ENCODE peak calls at places on chromosomes 4 and X, in six cellular contexts. I is HepG2, B is upper lobe of right lung, S is heart right ventricle, D is fibroblast of mammary gland, W is PC-3. M is an unnamed sample.

GRCh38 chr4:94472056-94472826 is 20.5 kb downstream of the PDLIM5 start:
- DNase-seq in S (no peak), B (no peak), I (peak), D (peak), W (peak), M (peak)

GRCh38 chrX:19889582-19890342 is 2.4 kb upstream of the SH3KBP1 start:
- DNase-seq in D (peak), B (no peak), S (no peak), I (peak), W (peak), M (no peak)

GRCh38 chr4:13524504-13525243 is 19.6 kb downstream of the NKX3-2 start:
- DNase-seq in I (no peak), D (peak), S (no peak), W (no peak), B (no peak), M (no peak)

GRCh38 chrX:114272096-114272686 is 311.7 kb upstream of the HTR2C start:
- DNase-seq in S (no peak), W (no peak), I (no peak), D (no peak), B (no peak), M (no peak)

GRCh38 chr4:25211721-25212120 is 22.1 kb upstream of the PI4K2B start:
- DNase-seq in D (no peak), B (no peak), S (no peak), I (no peak), W (no peak), M (no peak)

GRCh38 chr4:64911846-64912245 is 502.6 kb upstream of the TECRL start:
- DNase-seq in I (no peak), W (peak), S (no peak), D (no peak), B (no peak), M (no peak)

GRCh38 chr4:144507309-144508101 is 138.5 kb upstream of the HHIP start:
- DNase-seq in S (no peak), B (no peak), I (no peak), D (peak), W (no peak), M (no peak)

GRCh38 chrX:3518870-3519269 is 172.4 kb upstream of the MXRA5 start:
- DNase-seq in B (no peak), I (peak), S (peak), D (peak), W (peak), M (no peak)

GRCh38 chr4:177263818-177264217 is 45.9 kb upstream of the NEIL3 start:
- DNase-seq in D (no peak), B (no peak), W (no peak), I (no peak), S (no peak), M (no peak)

GRCh38 chr4:76639292-76639691 is 204.3 kb downstream of the SHROOM3 start:
- DNase-seq in D (peak), W (peak), B (no peak), S (no peak), I (no peak), M (no peak)

GRCh38 chrX:2685886-2686285 is 5.2 kb upstream of the CD99 start:
- DNase-seq in B (no peak), I (no peak), W (no peak), S (no peak), D (no peak), M (no peak)

GRCh38 chr4:1572521-1572920 is 111.6 kb downstream of the FAM53A start:
- DNase-seq in I (no peak), S (no peak), W (no peak), D (no peak), B (no peak), M (no peak)

GRCh38 chr4:151409470-151410313 is 716 bp downstream of the FHIP1A start:
- DNase-seq in S (peak), D (peak), W (peak), B (no peak), I (peak), M (peak)

GRCh38 chr4:57832083-57832482 is 721.9 kb upstream of the IGFBP7 start:
- DNase-seq in S (no peak), B (no peak), W (no peak), I (no peak), D (no peak), M (no peak)

GRCh38 chr4:7978489-7978888 is 38.8 kb upstream of the AFAP1 start:
- DNase-seq in I (no peak), D (no peak), S (no peak), W (peak), B (no peak), M (no peak)

GRCh38 chr4:88618782-88619485 is 26.7 kb downstream of the HERC3 start:
- DNase-seq in W (no peak), I (no peak), D (no peak), S (no peak), B (no peak), M (no peak)

GRCh38 chr4:109303141-109303499 is 662 bp upstream of the COL25A1 start:
- DNase-seq in D (no peak), B (peak), I (no peak), S (peak), W (no peak), M (no peak)

GRCh38 chrX:132292753-132293152 is 73.5 kb upstream of the RAP2C start:
- DNase-seq in S (peak), I (peak), W (peak), B (no peak), D (peak), M (peak)

GRCh38 chrX:153530411-153531145 is 13.1 kb downstream of the ATP2B3 start:
- DNase-seq in S (no peak), B (no peak), D (no peak), I (no peak), W (no peak), M (no peak)

GRCh38 chrX:149540133-149540620 is 635 bp upstream of the EOLA1 start:
- DNase-seq in S (peak), D (peak), I (peak), W (peak), B (peak), M (peak)

GRCh38 chr4:141680060-141680459 is 43.7 kb downstream of the IL15 start:
- DNase-seq in S (no peak), W (no peak), D (no peak), I (no peak), B (no peak), M (no peak)

GRCh38 chrX:55867254-55867653 is 149.7 kb downstream of the RRAGB start:
- DNase-seq in S (no peak), I (no peak), B (no peak), W (peak), D (peak), M (no peak)

GRCh38 chrX:150155396-150156048 is 207.6 kb upstream of the MAMLD1 start:
- DNase-seq in B (no peak), W (peak), D (peak), I (no peak), S (peak), M (no peak)

GRCh38 chr4:78650106-78651021 is 98.8 kb downstream of the ANXA3 start:
- DNase-seq in W (peak), D (peak), B (no peak), I (no peak), S (no peak), M (peak)

GRCh38 chr4:2255501-2256155 is 6.3 kb downstream of the MXD4 start:
- DNase-seq in I (no peak), W (no peak), D (peak), S (peak), B (peak), M (no peak)

GRCh38 chr4:128916832-128917231 is 107.3 kb downstream of the JADE1 start:
- DNase-seq in S (peak), I (no peak), B (no peak), W (no peak), D (no peak), M (no peak)

GRCh38 chrX:136954930-136955329 is 74.4 kb upstream of the RBMX start:
- DNase-seq in D (peak), B (no peak), S (no peak), W (peak), I (peak), M (no peak)

GRCh38 chr4:139833131-139833930 is 167.7 kb downstream of the MGST2 start:
- DNase-seq in I (no peak), S (no peak), D (no peak), W (no peak), B (no peak), M (no peak)

GRCh38 chr4:143188325-143189088 is 3.8 kb downstream of the USP38 start:
- DNase-seq in D (peak), B (no peak), W (peak), S (no peak), I (no peak), M (no peak)
- H3K4me3 ChIP-seq in D (peak), B (peak), W (peak), S (peak), I (peak), M (no peak)

GRCh38 chr4:183601381-183601780 is 57.6 kb downstream of the RWDD4 start:
- DNase-seq in W (no peak), D (no peak), B (no peak), I (no peak), S (no peak), M (no peak)

GRCh38 chr4:183599284-183599683 is 59.7 kb downstream of the RWDD4 start:
- DNase-seq in I (no peak), W (no peak), S (no peak), D (no peak), B (no peak), M (no peak)

GRCh38 chr4:183599690-183600089 is 59.3 kb downstream of the RWDD4 start:
- DNase-seq in I (peak), D (peak), B (no peak), W (peak), S (no peak), M (no peak)

GRCh38 chr4:183600189-183600685 is 58.7 kb downstream of the RWDD4 start:
- DNase-seq in S (no peak), D (no peak), W (peak), B (no peak), I (peak), M (no peak)

DNA sequence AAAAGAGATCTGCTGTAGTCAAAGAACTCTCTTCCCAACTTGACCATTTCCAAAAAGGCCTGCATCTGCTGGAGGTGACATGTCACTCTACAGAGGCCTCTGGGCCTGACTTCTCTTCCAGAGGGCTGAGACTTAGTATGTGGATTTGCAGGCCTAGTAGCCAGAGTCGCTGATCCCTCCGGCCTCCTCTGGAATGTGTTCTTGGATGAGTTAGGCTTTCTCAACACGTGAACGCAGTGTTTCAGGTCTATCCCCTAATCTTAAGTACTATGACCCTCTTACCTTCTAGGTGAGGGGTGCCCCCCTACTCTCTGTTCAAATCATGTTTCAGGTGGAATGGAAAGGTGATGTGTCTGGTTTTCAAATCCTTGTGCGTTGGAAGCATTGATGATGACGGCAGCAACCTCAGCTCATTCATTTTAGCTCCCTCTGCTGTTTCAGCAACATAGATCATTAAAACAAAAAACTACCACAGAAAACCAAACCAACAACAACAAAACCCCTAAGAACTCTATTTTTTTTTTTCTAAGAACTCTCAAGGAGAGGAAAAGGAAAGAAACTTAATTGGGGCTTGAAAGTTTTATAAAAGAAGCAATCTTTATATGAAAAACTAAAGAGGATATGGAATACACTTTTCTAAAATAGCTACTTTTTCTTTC is 56.4 kb downstream of the RWDD4 start:
- DNase-seq in S (no peak), W (no peak), D (peak), B (no peak), I (no peak), M (no peak)
- TF ChIP-seq CTCF in S (peak), W (peak), D (peak), B (peak), I (peak), M (peak)

GRCh38 chrX:49175875-49176274 is 4.2 kb downstream of the PLP2 start:
- DNase-seq in B (no peak), I (no peak), W (no peak), D (no peak), S (no peak), M (no peak)

GRCh38 chrX:49178537-49178936 is 6.8 kb downstream of the PLP2 start:
- DNase-seq in I (no peak), W (no peak), B (no peak), D (no peak), S (no peak), M (no peak)

GRCh38 chrX:49177873-49178480 is 6.3 kb downstream of the PLP2 start:
- DNase-seq in D (no peak), W (no peak), S (no peak), I (no peak), B (no peak), M (no peak)

GRCh38 chrX:49176421-49177326 is 5.0 kb downstream of the PLP2 start:
- DNase-seq in B (no peak), I (no peak), S (no peak), W (no peak), D (no peak), M (no peak)

GRCh38 chrX:49177338-49177833 is 5.7 kb downstream of the PLP2 start:
- DNase-seq in S (no peak), W (no peak), I (no peak), B (no peak), D (no peak), M (no peak)
- H3K4me3 ChIP-seq in S (no peak), W (no peak), I (no peak), B (no peak), D (no peak), M (no peak)

GRCh38 chrX:110989447-110989846 is 106.5 kb upstream of the PAK3 start:
- DNase-seq in S (no peak), I (no peak), D (no peak), W (no peak), B (no peak), M (no peak)
- TF ChIP-seq CTCF in S (no peak), I (no peak), D (no peak), W (no peak), B (no peak), M (no peak)

GRCh38 chr4:124386648-124387047 is 325.9 kb downstream of the ANKRD50 start:
- DNase-seq in S (no peak), B (no peak), I (no peak), W (no peak), D (no peak), M (no peak)

GRCh38 chr4:124389591-124389990 is 322.9 kb downstream of the ANKRD50 start:
- DNase-seq in I (no peak), W (peak), S (no peak), D (no peak), B (no peak), M (no peak)

GRCh38 chr4:124386163-124386562 is 326.4 kb downstream of the ANKRD50 start:
- DNase-seq in B (no peak), S (no peak), W (no peak), D (no peak), I (no peak), M (no peak)
- H3K4me3 ChIP-seq in B (no peak), S (no peak), W (no peak), D (no peak), I (no peak), M (no peak)

DNA sequence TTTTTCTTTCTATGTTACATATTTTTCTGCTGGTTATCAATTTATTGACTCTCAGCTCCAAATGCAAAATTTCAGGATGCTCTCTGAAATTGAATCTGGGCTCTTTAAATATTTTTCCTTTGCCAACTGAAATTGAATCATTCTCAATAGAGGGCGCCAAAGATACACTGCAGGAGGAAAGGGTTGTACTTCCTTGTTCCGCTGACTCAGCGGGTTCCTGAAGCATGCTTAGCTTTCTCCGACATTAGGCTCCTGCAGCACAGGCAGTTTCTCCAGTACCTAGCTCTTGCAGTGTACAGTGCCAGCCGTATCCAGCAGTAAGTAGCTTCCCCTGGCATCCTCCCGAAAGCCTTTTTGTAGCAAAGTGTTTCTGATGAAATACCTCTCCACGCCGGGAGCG is 28.8 kb upstream of the CFAP47 start:
- DNase-seq in D (peak), I (peak), W (peak), B (peak), S (peak), M (peak)
- TF ChIP-seq CTCF in D (peak), I (peak), W (peak), B (peak), S (peak), M (peak)

M was measured in LNCaP clone FGC.